ENCODE peak calls at places on chromosomes 5 and 9, in nine cellular contexts. B is cardiac muscle cell, Y is neuronal stem cell, P is HAP-1, A is psoas muscle, J is BE2C, V is adrenal gland, Q is heart right ventricle, T is PC-9. O is an unnamed sample.

GRCh38 chr9:105672711-105673234 is 10.5 kb downstream of the TAL2 start:
- DNase-seq in B (no peak), Y (no peak), P (no peak), A (no peak), J (no peak), V (no peak), Q (no peak), T (no peak), O (no peak)

GRCh38 chr9:113633782-113634596 is 170.5 kb downstream of the RGS3 start:
- DNase-seq in B (no peak), Y (no peak), P (no peak), A (no peak), J (no peak), V (no peak), Q (no peak), T (no peak), O (no peak)

GRCh38 chr9:113556877-113557593 is 93.5 kb downstream of the RGS3 start:
- DNase-seq in B (no peak), Y (no peak), P (no peak), A (no peak), J (no peak), V (no peak), Q (no peak), T (no peak), O (no peak)

GRCh38 chr5:170438581-170438980 is 49.4 kb upstream of the KCNMB1 start:
- DNase-seq in B (no peak), Y (no peak), P (no peak), A (no peak), J (no peak), V (no peak), Q (no peak), T (no peak), O (no peak)

GRCh38 chr5:34656700-34657549 is 797 bp downstream of the RAI14 start:
- DNase-seq in B (peak; percentile 31), Y (no peak), P (no peak), A (peak; percentile 22), J (no peak), V (peak; percentile 35), Q (peak; percentile 22), T (no peak), O (no peak)

GRCh38 chr5:89451263-89451662 is 568.3 kb upstream of the MEF2C start:
- DNase-seq in B (no peak), Y (no peak), P (no peak), A (no peak), J (no peak), V (no peak), Q (no peak), T (no peak), O (no peak)

GRCh38 chr9:31347082-31347617 is 1037.3 kb upstream of the ACO1 start:
- DNase-seq in B (peak; percentile 75), Y (no peak), P (no peak), A (no peak), J (no peak), V (no peak), Q (no peak), T (no peak), O (no peak)

GRCh38 chr9:89023788-89024187 is 32.5 kb downstream of the S1PR3 start:
- DNase-seq in B (peak; percentile 55), Y (no peak), P (no peak), A (no peak), J (no peak), V (no peak), Q (no peak), T (no peak), O (no peak)

GRCh38 chr5:136058031-136058971 is 29.5 kb downstream of the TGFBI start:
- DNase-seq in B (peak; percentile 99), Y (no peak), P (no peak), A (peak; percentile 71), J (peak; percentile 41), V (no peak), Q (peak; percentile 69), T (no peak), O (no peak)

GRCh38 chr5:112418412-112419049 is 546 bp downstream of the EPB41L4A start:
- DNase-seq in B (peak; percentile 7), Y (peak; percentile 15), P (no peak), A (peak; percentile 13), J (no peak), V (peak; percentile 22), Q (peak; percentile 9), T (no peak), O (no peak)

GRCh38 chr5:177431317-177432142 is 5.1 kb downstream of the GRK6 start:
- DNase-seq in B (no peak), Y (no peak), P (no peak), A (no peak), J (peak; percentile 79), V (peak; percentile 19), Q (no peak), T (no peak), O (peak; percentile 78)

GRCh38 chr5:113546711-113547159 is 33.2 kb downstream of the YTHDC2 start:
- DNase-seq in B (peak; percentile 52), Y (no peak), P (no peak), A (no peak), J (no peak), V (no peak), Q (no peak), T (no peak), O (no peak)

GRCh38 chr5:95730730-95731570 is at the start of gene RHOBTB3:
- DNase-seq in B (peak; percentile 98), Y (peak; percentile 65), P (peak; percentile 70), A (peak; percentile 91), J (peak; percentile 92), V (peak; percentile 96), Q (peak; percentile 91), T (peak; percentile 89), O (peak; percentile 10)

GRCh38 chr9:36939214-36939613 is 94.9 kb downstream of the PAX5 start:
- DNase-seq in B (no peak), Y (no peak), P (no peak), A (no peak), J (no peak), V (no peak), Q (no peak), T (no peak), O (no peak)
- H3K36me3 ChIP-seq in B (no peaks in the 10 kb centered on the region), Y (no peaks in the 10 kb centered on the region), P (no peaks in the 10 kb centered on the region), A (no peaks in the 10 kb centered on the region), J (peaks cover 9% of the 10 kb centered on the region), V (no peaks in the 10 kb centered on the region), Q (no peaks in the 10 kb centered on the region), T (no peaks in the 10 kb centered on the region), O (no peaks in the 10 kb centered on the region)

GRCh38 chr5:73464016-73464745 is 15.6 kb upstream of the FOXD1 start:
- DNase-seq in B (peak; percentile 54), Y (no peak), P (no peak), A (peak; percentile 17), J (no peak), V (no peak), Q (peak; percentile 37), T (no peak), O (no peak)

DNA sequence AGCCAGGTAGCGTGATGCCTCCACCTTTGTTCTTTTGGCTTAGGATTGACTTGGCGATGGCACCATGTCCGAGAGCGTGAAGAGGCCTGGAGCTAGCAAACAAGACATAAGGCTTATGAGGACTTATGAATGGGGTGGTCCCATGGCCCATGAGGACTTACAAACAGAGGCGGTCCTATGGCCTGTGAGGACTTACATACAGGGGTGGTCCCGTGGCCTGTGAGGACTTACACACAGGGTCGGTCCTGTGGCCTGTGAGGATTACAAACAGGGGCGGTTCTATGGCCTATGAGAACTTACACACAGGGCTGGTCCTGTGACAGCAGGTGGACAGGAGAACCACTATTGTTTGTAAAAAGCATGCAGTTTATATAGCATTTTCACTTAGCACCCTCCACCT is 21.3 kb upstream of the FOXD1 start:
- DNase-seq in B (no peak), Y (no peak), P (no peak), A (no peak), J (no peak), V (no peak), Q (no peak), T (no peak), O (no peak)
- H3K4me3 ChIP-seq in B (no peak overlapping the region), Y (no peak overlapping the region), P (no peak overlapping the region), A (no peak overlapping the region), J (no peak overlapping the region), V (no peak overlapping the region), Q (no peak overlapping the region), T (no peak overlapping the region), O (no peak overlapping the region)

GRCh38 chr5:36739751-36740221 is 133.4 kb downstream of the SLC1A3 start:
- DNase-seq in B (peak; percentile 89), Y (peak; percentile 73), P (peak; percentile 77), A (peak; percentile 46), J (peak; percentile 78), V (peak; percentile 65), Q (peak; percentile 48), T (peak; percentile 85), O (peak; percentile 69)

GRCh38 chr5:36744041-36744677 is 132.4 kb upstream of the NIPBL start:
- DNase-seq in B (no peak), Y (no peak), P (no peak), A (no peak), J (no peak), V (no peak), Q (no peak), T (peak; percentile 26), O (no peak)

GRCh38 chr5:36740259-36740898 is 134.0 kb downstream of the SLC1A3 start:
- DNase-seq in B (peak; percentile 83), Y (no peak), P (no peak), A (no peak), J (no peak), V (no peak), Q (no peak), T (no peak), O (no peak)

GRCh38 chr5:36744678-36745659 is 131.6 kb upstream of the NIPBL start:
- DNase-seq in B (peak; percentile 82), Y (peak; percentile 70), P (peak; percentile 78), A (peak; percentile 54), J (peak; percentile 80), V (peak; percentile 62), Q (peak; percentile 29), T (peak; percentile 97), O (peak; percentile 27)

DNA sequence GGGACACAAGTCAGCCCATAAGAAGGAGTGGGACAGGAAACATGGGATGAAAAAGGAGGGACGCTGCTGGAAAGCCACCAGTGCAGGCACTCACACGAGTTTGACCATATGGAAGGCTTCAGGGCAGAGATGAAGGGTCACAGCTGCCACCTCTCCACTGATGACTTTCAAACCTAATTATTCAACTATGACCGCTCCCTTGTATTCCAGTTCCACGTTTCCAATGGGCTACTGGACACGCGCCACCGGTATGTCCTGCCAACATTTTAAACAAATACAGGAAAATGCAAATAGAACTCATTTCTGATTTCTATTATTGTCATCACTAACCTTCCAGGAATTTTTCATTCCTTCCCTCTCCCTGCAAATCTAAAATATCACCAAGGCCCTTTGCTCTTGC is 134.7 kb downstream of the SLC1A3 start:
- DNase-seq in B (peak; percentile 74), Y (no peak), P (no peak), A (no peak), J (no peak), V (no peak), Q (no peak), T (no peak), O (no peak)
- H3K4me1 ChIP-seq in B (no peaks in the 10 kb centered on the region), Y (peaks cover 3% of the 10 kb centered on the region), P (peaks cover 10% of the 10 kb centered on the region), A (peaks cover 6% of the 10 kb centered on the region), J (no peaks in the 10 kb centered on the region), V (peaks cover 17% of the 10 kb centered on the region), Q (peaks cover 16% of the 10 kb centered on the region), T (peaks cover 18% of the 10 kb centered on the region), O (peaks cover 5% of the 10 kb centered on the region)

GRCh38 chr9:108889649-108890067 is 27.6 kb downstream of the ACTL7A start:
- DNase-seq in B (peak; percentile 56), Y (no peak), P (no peak), A (no peak), J (no peak), V (no peak), Q (no peak), T (no peak), O (no peak)

GRCh38 chr9:108897324-108898096 is 35.4 kb downstream of the ACTL7A start:
- DNase-seq in B (no peak), Y (no peak), P (no peak), A (no peak), J (no peak), V (no peak), Q (no peak), T (no peak), O (no peak)

GRCh38 chr9:108894225-108894997 is 32.3 kb downstream of the ACTL7A start:
- DNase-seq in B (no peak), Y (no peak), P (no peak), A (no peak), J (no peak), V (no peak), Q (no peak), T (no peak), O (no peak)
- H3K36me3 ChIP-seq in B (peaks cover 35% of the 10 kb centered on the region), Y (peaks cover 35% of the 10 kb centered on the region), P (peaks cover 88% of the 10 kb centered on the region), A (peaks cover 15% of the 10 kb centered on the region), J (peaks cover 80% of the 10 kb centered on the region), V (no peaks in the 10 kb centered on the region), Q (peaks cover 100% of the 10 kb centered on the region), T (peaks cover 18% of the 10 kb centered on the region), O (peaks cover 49% of the 10 kb centered on the region)

O was measured in CD8-positive, alpha-beta memory T cell.